ENCODE peak calls at places on chromosomes 16 and 17, in eight cellular contexts. D is germinal center; T is HCEC 1CT; V is NCI-H510A treated with DMSO at 0.1 percent for 48 hours; X is astrocyte; S is caudate nucleus; K is C1 segment of cervical spinal cord; H is CD4-positive, alpha-beta memory T cell. J is an unnamed sample.

GRCh38 chr17:6305613-6306360 is 129.1 kb downstream of the AIPL1 start:
- DNase-seq in D (no peak), T (no peak), V (no peak), X (no peak), S (no peak), K (no peak), H (no peak), J (no peak)

GRCh38 chr16:30901201-30902069 is 5.0 kb downstream of the CTF1 start:
- DNase-seq in D (no peak), T (no peak), V (no peak), X (no peak), S (no peak), K (no peak), H (no peak), J (no peak)

GRCh38 chr16:29664133-29664912 is 1.3 kb downstream of the SPN start:
- DNase-seq in D (peak), T (no peak), V (no peak), X (no peak), S (no peak), K (no peak), H (peak), J (no peak)

GRCh38 chr17:79108870-79109269 is 34.2 kb downstream of the ENGASE start:
- DNase-seq in D (no peak), T (no peak), V (no peak), X (no peak), S (no peak), K (no peak), H (no peak), J (no peak)

GRCh38 chr16:2597560-2597902 is 59.7 kb downstream of the PDPK1 start:
- DNase-seq in D (no peak), T (no peak), V (no peak), X (no peak), S (no peak), K (no peak), H (no peak), J (no peak)

GRCh38 chr17:58254803-58255202 is 16.4 kb downstream of the LPO start:
- DNase-seq in D (no peak), T (no peak), V (no peak), X (no peak), S (no peak), K (no peak), H (no peak), J (no peak)

GRCh38 chr17:38441429-38442061 is 13.3 kb downstream of the ARHGAP23 start:
- DNase-seq in D (no peak), T (no peak), V (no peak), X (no peak), S (no peak), K (no peak), H (no peak), J (no peak)

GRCh38 chr16:52050418-52050817 is 496.5 kb downstream of the TOX3 start:
- DNase-seq in D (no peak), T (no peak), V (no peak), X (no peak), S (no peak), K (no peak), H (no peak), J (no peak)

GRCh38 chr17:50169881-50170459 is 4.2 kb downstream of the SGCA start:
- DNase-seq in D (no peak), T (no peak), V (no peak), X (no peak), S (no peak), K (no peak), H (no peak), J (no peak)

GRCh38 chr17:78166416-78166815 is 2.0 kb upstream of the SYNGR2 start:
- DNase-seq in D (no peak), T (no peak), V (peak), X (no peak), S (no peak), K (no peak), H (no peak), J (no peak)

GRCh38 chr17:57138956-57139576 is 54.0 kb downstream of the AKAP1 start:
- DNase-seq in D (no peak), T (peak), V (peak), X (no peak), S (no peak), K (no peak), H (no peak), J (no peak)

GRCh38 chr17:67557052-67557845 is 160.5 kb upstream of the NOL11 start:
- DNase-seq in D (no peak), T (no peak), V (no peak), X (no peak), S (no peak), K (no peak), H (no peak), J (no peak)

GRCh38 chr17:76530826-76531500 is 6.5 kb downstream of the CYGB start:
- DNase-seq in D (no peak), T (no peak), V (no peak), X (no peak), S (no peak), K (no peak), H (no peak), J (no peak)

GRCh38 chr16:1788095-1788707 is 5.3 kb downstream of the IGFALS start:
- DNase-seq in D (no peak), T (no peak), V (no peak), X (no peak), S (no peak), K (no peak), H (no peak), J (no peak)

GRCh38 chr16:46972429-46972970 is 974 bp downstream of the DNAJA2 start:
- DNase-seq in D (peak), T (peak), V (peak), X (peak), S (no peak), K (no peak), H (peak), J (peak)

GRCh38 chr17:72884066-72884465 is 208.4 kb downstream of the SLC39A11 start:
- DNase-seq in D (no peak), T (no peak), V (no peak), X (no peak), S (peak), K (peak), H (no peak), J (peak)

GRCh38 chr16:2296662-2297505 is 29.0 kb upstream of the RNPS1 start:
- DNase-seq in D (no peak), T (peak), V (no peak), X (no peak), S (no peak), K (no peak), H (no peak), J (no peak)

GRCh38 chr17:61477204-61477834 is 25.1 kb downstream of the TBX4 start:
- DNase-seq in D (no peak), T (no peak), V (no peak), X (no peak), S (no peak), K (no peak), H (no peak), J (no peak)